ENCODE peak calls at places on chromosome 9, in ten cellular contexts. U, F, J, O, T, A, Y, L, G and P are unnamed samples.
A peak's percentile ranks its signal among the peaks of the same experiment; 100 is the strongest.

GRCh38 chr9:84862786-84863185 is 193.3 kb downstream of the NTRK2 start:
- DNase-seq in U (no peak), F (peak; percentile 6), J (no peak), O (no peak), T (no peak), A (no peak), Y (peak; percentile 69), L (no peak), G (no peak), P (no peak)

GRCh38 chr9:124348831-124349230 is 66.4 kb downstream of the PSMB7 start:
- DNase-seq in U (no peak), F (no peak), J (no peak), O (no peak), T (no peak), A (no peak), Y (no peak), L (no peak), G (no peak), P (no peak)

GRCh38 chr9:126307306-126308061 is 19.1 kb upstream of the MVB12B start:
- DNase-seq in U (no peak), F (no peak), J (no peak), O (no peak), T (no peak), A (no peak), Y (no peak), L (no peak), G (peak; percentile 85), P (no peak)

GRCh38 chr9:69805962-69806633 is 14.5 kb upstream of the CFAP95 start:
- DNase-seq in U (peak; percentile 26), F (no peak), J (no peak), O (no peak), T (no peak), A (no peak), Y (no peak), L (no peak), G (peak; percentile 7), P (no peak)

GRCh38 chr9:134190232-134191121 is 26.1 kb upstream of the RNU6ATAC start:
- DNase-seq in U (no peak), F (no peak), J (no peak), O (no peak), T (no peak), A (no peak), Y (no peak), L (no peak), G (no peak), P (no peak)

GRCh38 chr9:136084191-136084944 is 10.7 kb downstream of the NACC2 start:
- DNase-seq in U (no peak), F (no peak), J (no peak), O (no peak), T (no peak), A (no peak), Y (no peak), L (no peak), G (no peak), P (no peak)

GRCh38 chr9:115746496-115746895 is 407.1 kb upstream of the PAPPA start:
- DNase-seq in U (no peak), F (no peak), J (no peak), O (no peak), T (peak; percentile 54), A (no peak), Y (peak; percentile 28), L (no peak), G (no peak), P (no peak)

GRCh38 chr9:124894741-124895170 is 32.8 kb downstream of the ARPC5L start:
- DNase-seq in U (no peak), F (peak; percentile 58), J (peak; percentile 20), O (peak; percentile 13), T (peak; percentile 9), A (no peak), Y (peak; percentile 65), L (no peak), G (peak; percentile 60), P (peak; percentile 16)

GRCh38 chr9:108838017-108838416 is 17.8 kb downstream of the ACTL7B start:
- DNase-seq in U (no peak), F (no peak), J (no peak), O (no peak), T (no peak), A (no peak), Y (no peak), L (no peak), G (no peak), P (no peak)

GRCh38 chr9:19074229-19074628 is 25.0 kb downstream of the RRAGA start:
- DNase-seq in U (no peak), F (no peak), J (no peak), O (no peak), T (no peak), A (no peak), Y (no peak), L (no peak), G (no peak), P (no peak)

GRCh38 chr9:34457266-34458012 is 931 bp downstream of the FAM219A start:
- DNase-seq in U (peak; percentile 56), F (peak; percentile 62), J (no peak), O (peak; percentile 46), T (no peak), A (no peak), Y (peak; percentile 89), L (peak; percentile 86), G (peak; percentile 73), P (peak; percentile 32)